ENCODE peak calls at places on chromosomes 13 and 19, in six cellular contexts. T is stimulated activated naive CD8-positive, alpha-beta T cell treated with anti-CD3 and anti-CD28 coated beads, Interleukin-15, Interleukin-2, amounts not matched to agents 100 U/mL and 50 U/mL, for 24 hours; R is WTC11; E is neural progenitor cell; S is choroid plexus epithelial cell; N is ELF-1. D is an unnamed sample.

GRCh38 chr19:19459707-19460251 is 54.3 kb downstream of the GATAD2A start:
- DNase-seq in T (peak), R (no peak), E (no peak), S (peak), N (no peak), D (no peak)

GRCh38 chr19:33235269-33235995 is 9.8 kb upstream of the SLC7A10 start:
- DNase-seq in T (peak), R (peak), E (peak), S (peak), N (peak), D (peak)

GRCh38 chr13:80048802-80049201 is 292.1 kb downstream of the SPRY2 start:
- DNase-seq in T (peak), R (peak), E (peak), S (peak), N (peak), D (peak)

GRCh38 chr19:18846862-18847515 is 15.2 kb downstream of the UPF1 start:
- DNase-seq in T (peak), R (peak), E (peak), S (peak), N (peak), D (peak)

GRCh38 chr19:29771708-29772415 is 39.9 kb upstream of the CCNE1 start:
- DNase-seq in T (peak), R (peak), E (peak), S (peak), N (peak), D (peak)

GRCh38 chr19:31881988-31882387 is 463.4 kb upstream of the ZNF507 start:
- DNase-seq in T (no peak), R (no peak), E (no peak), S (no peak), N (no peak), D (no peak)

GRCh38 chr13:113616991-113617749 is 32.6 kb downstream of the TFDP1 start:
- DNase-seq in T (no peak), R (peak), E (peak), S (peak), N (peak), D (no peak)

GRCh38 chr13:59461411-59461810 is 702.3 kb downstream of the DIAPH3 start:
- DNase-seq in T (no peak), R (no peak), E (no peak), S (no peak), N (no peak), D (no peak)

GRCh38 chr13:42110410-42111155 is 62.1 kb downstream of the DGKH start:
- DNase-seq in T (peak), R (no peak), E (peak), S (peak), N (no peak), D (no peak)

GRCh38 chr19:8877854-8878705 is 45.9 kb downstream of the MBD3L1 start:
- DNase-seq in T (peak), R (no peak), E (peak), S (no peak), N (peak), D (peak)

GRCh38 chr13:78999494-78999893 is 340.5 kb upstream of the OBI1 start:
- DNase-seq in T (no peak), R (no peak), E (no peak), S (no peak), N (no peak), D (no peak)

GRCh38 chr13:75566658-75567057 is 17.1 kb downstream of the UCHL3 start:
- DNase-seq in T (no peak), R (no peak), E (no peak), S (peak), N (no peak), D (no peak)

GRCh38 chr13:92719868-92720267 is 506.7 kb upstream of the GPC6 start:
- DNase-seq in T (no peak), R (peak), E (peak), S (peak), N (peak), D (no peak)

D was measured in WERI-Rb-1.